ENCODE peak calls at places on chromosomes 6 and 20, in six cellular contexts. One of them, this sample, is unnamed.

GRCh38 chr20:45313065-45313695 is 5.1 kb upstream of the MATN4 start:
- DNase-seq in IMR-90: no peak
- DNase-seq in esophagus muscularis mucosa: no peak
- DNase-seq in pancreas: no peak
- DNase-seq in ascending aorta: no peak
- DNase-seq in K562: no peak
- DNase-seq in this sample: no peak

GRCh38 chr6:11525468-11526155 is 11.9 kb upstream of the TMEM170B start:
- DNase-seq in K562: no peak
- DNase-seq in IMR-90: peak; percentile 13
- DNase-seq in pancreas: no peak
- DNase-seq in ascending aorta: no peak
- DNase-seq in esophagus muscularis mucosa: no peak
- DNase-seq in this sample: no peak

GRCh38 chr6:123533862-123534261 is 102.9 kb downstream of the TRDN start:
- DNase-seq in pancreas: no peak
- DNase-seq in IMR-90: no peak
- DNase-seq in esophagus muscularis mucosa: no peak
- DNase-seq in ascending aorta: no peak
- DNase-seq in K562: no peak
- DNase-seq in this sample: no peak

GRCh38 chr6:107957165-107957908 is 671 bp downstream of the SEC63 start:
- DNase-seq in IMR-90: peak; percentile 77
- DNase-seq in K562: peak; percentile 56
- DNase-seq in pancreas: peak; percentile 73
- DNase-seq in esophagus muscularis mucosa: no peak
- DNase-seq in ascending aorta: peak; percentile 82
- DNase-seq in this sample: no peak

GRCh38 chr6:75280131-75280855 is 4.3 kb downstream of the TMEM30A start:
- DNase-seq in pancreas: no peak
- DNase-seq in esophagus muscularis mucosa: no peak
- DNase-seq in K562: no peak
- DNase-seq in IMR-90: peak; percentile 45
- DNase-seq in ascending aorta: no peak
- DNase-seq in this sample: no peak

GRCh38 chr6:13787146-13787545 is 27.2 kb downstream of the MCUR1 start:
- DNase-seq in ascending aorta: no peak
- DNase-seq in pancreas: no peak
- DNase-seq in IMR-90: peak; percentile 21
- DNase-seq in K562: no peak
- DNase-seq in esophagus muscularis mucosa: no peak
- DNase-seq in this sample: no peak

GRCh38 chr6:52953911-52954839 is 40.9 kb downstream of the GSTA4 start:
- DNase-seq in K562: no peak
- DNase-seq in ascending aorta: no peak
- DNase-seq in IMR-90: no peak
- DNase-seq in esophagus muscularis mucosa: no peak
- DNase-seq in pancreas: no peak
- DNase-seq in this sample: peak; percentile 30

GRCh38 chr6:114227944-114228343 is 114.9 kb downstream of the HS3ST5 start:
- DNase-seq in IMR-90: no peak
- DNase-seq in esophagus muscularis mucosa: no peak
- DNase-seq in ascending aorta: no peak
- DNase-seq in pancreas: no peak
- DNase-seq in K562: no peak
- DNase-seq in this sample: no peak

GRCh38 chr6:157535354-157536217 is 154.6 kb downstream of the ZDHHC14 start:
- DNase-seq in esophagus muscularis mucosa: no peak
- DNase-seq in pancreas: no peak
- DNase-seq in IMR-90: peak; percentile 80
- DNase-seq in K562: no peak
- DNase-seq in ascending aorta: no peak
- DNase-seq in this sample: peak; percentile 90

GRCh38 chr6:6915813-6916547 is 191.8 kb upstream of the RREB1 start:
- DNase-seq in IMR-90: peak; percentile 22
- DNase-seq in K562: no peak
- DNase-seq in pancreas: no peak
- DNase-seq in esophagus muscularis mucosa: no peak
- DNase-seq in ascending aorta: peak; percentile 71
- DNase-seq in this sample: no peak

GRCh38 chr6:19736066-19736465 is 101.1 kb upstream of the ID4 start:
- DNase-seq in esophagus muscularis mucosa: no peak
- DNase-seq in ascending aorta: no peak
- DNase-seq in K562: no peak
- DNase-seq in pancreas: no peak
- DNase-seq in IMR-90: no peak
- DNase-seq in this sample: no peak

GRCh38 chr6:166307082-166307980 is 861 bp downstream of the PRR18 start:
- DNase-seq in pancreas: peak; percentile 67
- DNase-seq in esophagus muscularis mucosa: no peak
- DNase-seq in ascending aorta: no peak
- DNase-seq in K562: no peak
- DNase-seq in IMR-90: no peak
- DNase-seq in this sample: no peak

GRCh38 chr20:58720890-58721289 is 28.3 kb downstream of the NPEPL1 start:
- DNase-seq in K562: no peak
- DNase-seq in IMR-90: no peak
- DNase-seq in pancreas: peak; percentile 18
- DNase-seq in ascending aorta: peak; percentile 24
- DNase-seq in esophagus muscularis mucosa: peak; percentile 86
- DNase-seq in this sample: no peak

GRCh38 chr20:50898475-50898874 is 32.8 kb downstream of the ADNP start:
- DNase-seq in K562: no peak
- DNase-seq in ascending aorta: no peak
- DNase-seq in IMR-90: peak; percentile 28
- DNase-seq in pancreas: no peak
- DNase-seq in esophagus muscularis mucosa: no peak
- DNase-seq in this sample: no peak

GRCh38 chr20:30811896-30812671 is 445.4 kb upstream of the DEFB115 start:
- DNase-seq in ascending aorta: no peak
- DNase-seq in pancreas: no peak
- DNase-seq in K562: peak; percentile 81
- DNase-seq in IMR-90: peak; percentile 49
- DNase-seq in esophagus muscularis mucosa: no peak
- DNase-seq in this sample: no peak

GRCh38 chr20:62427172-62428007 is at the start of gene RBBP8NL:
- DNase-seq in IMR-90: no peak
- DNase-seq in esophagus muscularis mucosa: no peak
- DNase-seq in ascending aorta: no peak
- DNase-seq in K562: no peak
- DNase-seq in pancreas: peak; percentile 86
- DNase-seq in this sample: peak; percentile 74

GRCh38 chr6:163404825-163405265 is 9.7 kb upstream of the QKI start:
- DNase-seq in K562: no peak
- DNase-seq in IMR-90: no peak
- DNase-seq in esophagus muscularis mucosa: peak; percentile 91
- DNase-seq in ascending aorta: peak; percentile 77
- DNase-seq in pancreas: no peak
- DNase-seq in this sample: no peak

GRCh38 chr6:90646936-90647335 is 60.1 kb upstream of the MAP3K7 start:
- DNase-seq in IMR-90: peak; percentile 11
- DNase-seq in esophagus muscularis mucosa: no peak
- DNase-seq in K562: no peak
- DNase-seq in ascending aorta: no peak
- DNase-seq in pancreas: no peak
- DNase-seq in this sample: peak; percentile 64

GRCh38 chr6:139152088-139152891 is 17.4 kb downstream of the HECA start:
- DNase-seq in esophagus muscularis mucosa: no peak
- DNase-seq in IMR-90: peak; percentile 84
- DNase-seq in ascending aorta: no peak
- DNase-seq in pancreas: no peak
- DNase-seq in K562: no peak
- DNase-seq in this sample: no peak

GRCh38 chr6:45896783-45897441 is 118.7 kb downstream of the CLIC5 start:
- DNase-seq in K562: no peak
- DNase-seq in IMR-90: no peak
- DNase-seq in ascending aorta: no peak
- DNase-seq in pancreas: no peak
- DNase-seq in esophagus muscularis mucosa: peak; percentile 85
- DNase-seq in this sample: no peak

GRCh38 chr20:61731363-61732181 is 334.1 kb downstream of the TAF4 start:
- DNase-seq in K562: no peak
- DNase-seq in esophagus muscularis mucosa: no peak
- DNase-seq in pancreas: peak; percentile 32
- DNase-seq in ascending aorta: no peak
- DNase-seq in IMR-90: peak; percentile 72
- DNase-seq in this sample: peak; percentile 27

GRCh38 chr6:11094411-11094851 is 797 bp downstream of the SMIM13 start:
- DNase-seq in IMR-90: peak; percentile 45
- DNase-seq in pancreas: no peak
- DNase-seq in esophagus muscularis mucosa: no peak
- DNase-seq in ascending aorta: peak; percentile 71
- DNase-seq in K562: peak; percentile 66
- DNase-seq in this sample: no peak

GRCh38 chr6:160239929-160240690 is 18.5 kb downstream of the SLC22A2 start:
- DNase-seq in IMR-90: no peak
- DNase-seq in K562: no peak
- DNase-seq in ascending aorta: no peak
- DNase-seq in pancreas: no peak
- DNase-seq in esophagus muscularis mucosa: no peak
- DNase-seq in this sample: no peak

GRCh38 chr6:17885079-17885478 is 102.4 kb downstream of the KIF13A start:
- DNase-seq in K562: no peak
- DNase-seq in pancreas: no peak
- DNase-seq in esophagus muscularis mucosa: no peak
- DNase-seq in ascending aorta: no peak
- DNase-seq in IMR-90: peak; percentile 19
- DNase-seq in this sample: peak; percentile 37

GRCh38 chr20:45300961-45301360 is 5.7 kb upstream of the RBPJL start:
- DNase-seq in K562: peak; percentile 71
- DNase-seq in IMR-90: peak; percentile 19
- DNase-seq in esophagus muscularis mucosa: no peak
- DNase-seq in ascending aorta: no peak
- DNase-seq in pancreas: no peak
- DNase-seq in this sample: no peak

DNA sequence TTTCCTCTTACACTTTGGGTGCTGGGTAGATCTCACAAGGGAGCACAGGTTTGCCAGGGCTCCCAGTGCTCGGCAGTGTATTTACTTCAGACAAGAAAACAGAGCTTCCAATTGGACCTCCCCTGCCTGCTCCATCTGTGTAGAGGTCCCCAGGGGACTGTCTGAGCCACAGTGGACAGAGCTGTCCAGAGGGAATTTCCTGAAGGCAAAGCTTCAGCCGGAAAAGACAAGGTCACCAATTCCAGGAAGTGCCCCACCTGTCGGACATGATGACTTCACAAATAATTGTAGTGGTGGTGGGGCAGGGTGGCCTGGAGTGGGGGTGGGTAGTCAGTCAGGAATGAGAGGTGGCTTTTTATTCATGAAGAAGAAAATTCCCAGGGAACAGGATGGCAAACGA is 18.6 kb downstream of the ADGRF5 start:
- DNase-seq in ascending aorta: no peak
- DNase-seq in esophagus muscularis mucosa: no peak
- DNase-seq in K562: no peak
- DNase-seq in pancreas: no peak
- DNase-seq in IMR-90: no peak
- DNase-seq in this sample: no peak
- TF ChIP-seq CTCF in ascending aorta: no peak
- TF ChIP-seq CTCF in esophagus muscularis mucosa: no peak
- TF ChIP-seq CTCF in K562: no peak
- TF ChIP-seq CTCF in pancreas: no peak
- TF ChIP-seq CTCF in IMR-90: no peak
- TF ChIP-seq CTCF in this sample: no peak

GRCh38 chr20:49630396-49630951 is 62.5 kb upstream of the PTGIS start:
- DNase-seq in IMR-90: no peak
- DNase-seq in ascending aorta: no peak
- DNase-seq in esophagus muscularis mucosa: no peak
- DNase-seq in pancreas: no peak
- DNase-seq in K562: no peak
- DNase-seq in this sample: no peak

GRCh38 chr20:49629606-49630005 is 61.7 kb upstream of the PTGIS start:
- DNase-seq in ascending aorta: no peak
- DNase-seq in IMR-90: no peak
- DNase-seq in K562: no peak
- DNase-seq in esophagus muscularis mucosa: no peak
- DNase-seq in pancreas: no peak
- DNase-seq in this sample: no peak

GRCh38 chr20:49624317-49624716 is 56.4 kb upstream of the PTGIS start:
- DNase-seq in pancreas: no peak
- DNase-seq in K562: no peak
- DNase-seq in esophagus muscularis mucosa: no peak
- DNase-seq in IMR-90: no peak
- DNase-seq in ascending aorta: no peak
- DNase-seq in this sample: no peak

GRCh38 chr20:49631074-49631716 is 63.3 kb upstream of the PTGIS start:
- DNase-seq in esophagus muscularis mucosa: no peak
- DNase-seq in K562: no peak
- DNase-seq in pancreas: no peak
- DNase-seq in ascending aorta: no peak
- DNase-seq in IMR-90: peak; percentile 44
- DNase-seq in this sample: no peak

GRCh38 chr20:49627329-49627761 is 59.4 kb upstream of the PTGIS start:
- DNase-seq in esophagus muscularis mucosa: no peak
- DNase-seq in IMR-90: no peak
- DNase-seq in ascending aorta: no peak
- DNase-seq in pancreas: no peak
- DNase-seq in K562: no peak
- DNase-seq in this sample: no peak
- H3K4me1 ChIP-seq in esophagus muscularis mucosa: peaks cover 14% of the 10 kb centered on the region
- H3K4me1 ChIP-seq in IMR-90: no peaks in the 10 kb centered on the region
- H3K4me1 ChIP-seq in ascending aorta: peaks cover 2% of the 10 kb centered on the region
- H3K4me1 ChIP-seq in pancreas: no peaks in the 10 kb centered on the region
- H3K4me1 ChIP-seq in K562: no peaks in the 10 kb centered on the region
- H3K4me1 ChIP-seq in this sample: no peaks in the 10 kb centered on the region

DNA sequence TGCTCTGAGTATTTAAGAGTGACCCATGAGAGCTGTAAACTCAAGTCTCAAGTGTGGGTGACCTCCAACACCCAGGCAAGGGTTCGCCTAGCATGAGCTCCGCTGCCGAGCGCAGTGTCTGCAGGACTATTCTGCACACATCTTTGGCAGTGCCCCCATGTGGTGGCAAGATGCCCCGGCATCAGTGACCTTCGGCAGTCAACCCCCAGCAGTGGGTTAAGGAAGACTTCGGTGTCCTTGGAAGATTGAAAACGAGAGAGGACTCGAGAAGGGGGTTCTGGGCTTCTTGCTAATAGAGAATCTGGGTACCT is 43.1 kb downstream of the RBM38 start:
- DNase-seq in K562: no peak
- DNase-seq in IMR-90: no peak
- DNase-seq in ascending aorta: no peak
- DNase-seq in pancreas: no peak
- DNase-seq in esophagus muscularis mucosa: no peak
- DNase-seq in this sample: no peak
- TF ChIP-seq CTCF in K562: no peak
- TF ChIP-seq CTCF in IMR-90: no peak
- TF ChIP-seq CTCF in ascending aorta: peak; percentile 6
- TF ChIP-seq CTCF in pancreas: no peak
- TF ChIP-seq CTCF in esophagus muscularis mucosa: no peak
- TF ChIP-seq CTCF in this sample: no peak

DNA sequence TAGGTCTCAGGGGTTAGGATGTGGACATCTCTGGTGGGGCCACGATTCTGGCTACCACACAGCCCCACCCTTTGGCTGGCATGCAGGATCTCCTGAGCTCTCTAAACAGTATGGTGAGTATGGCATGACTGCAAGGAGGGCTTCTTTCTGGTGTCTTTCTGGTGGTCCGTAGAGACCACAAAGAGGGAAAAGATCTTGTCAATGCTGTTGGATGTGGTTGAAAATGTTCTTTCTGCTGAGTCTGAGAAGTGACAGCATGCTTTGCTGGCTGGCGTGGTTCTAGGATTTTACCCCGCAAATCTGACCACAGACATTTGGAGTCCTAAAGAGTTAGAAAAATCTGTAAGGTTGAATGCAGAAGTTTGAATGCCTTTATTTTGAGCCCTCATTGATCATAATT is 474.9 kb upstream of the CHD6 start:
- DNase-seq in esophagus muscularis mucosa: no peak
- DNase-seq in IMR-90: no peak
- DNase-seq in pancreas: no peak
- DNase-seq in ascending aorta: no peak
- DNase-seq in K562: no peak
- DNase-seq in this sample: no peak
- H3K4me1 ChIP-seq in esophagus muscularis mucosa: no peaks in the 10 kb centered on the region
- H3K4me1 ChIP-seq in IMR-90: no peaks in the 10 kb centered on the region
- H3K4me1 ChIP-seq in pancreas: no peaks in the 10 kb centered on the region
- H3K4me1 ChIP-seq in ascending aorta: no peaks in the 10 kb centered on the region
- H3K4me1 ChIP-seq in K562: no peaks in the 10 kb centered on the region
- H3K4me1 ChIP-seq in this sample: no peaks in the 10 kb centered on the region

This sample was measured in foreskin keratinocyte.